ENCODE peak calls at places on chromosomes 1 and 21, in ten cellular contexts. N, T, Q, U, I, K, C, R, A and G are unnamed samples.

GRCh38 chr1:13605159-13605558 is 21.5 kb downstream of the PDPN start:
- DNase-seq in N (no peak), T (no peak), Q (peak), U (no peak), I (no peak), K (peak), C (peak), R (peak), A (no peak), G (no peak)

GRCh38 chr1:186980400-186980799 is 151.7 kb downstream of the PLA2G4A start:
- DNase-seq in N (no peak), T (no peak), Q (no peak), U (no peak), I (no peak), K (no peak), C (no peak), R (peak), A (no peak), G (no peak)

GRCh38 chr1:214551052-214551435 is 358 bp downstream of the PTPN14 start:
- DNase-seq in N (no peak), T (no peak), Q (no peak), U (peak), I (peak), K (peak), C (no peak), R (peak), A (peak), G (peak)

GRCh38 chr1:177505905-177506590 is 335.3 kb downstream of the BRINP2 start:
- DNase-seq in N (no peak), T (no peak), Q (no peak), U (no peak), I (no peak), K (no peak), C (peak), R (no peak), A (no peak), G (no peak)

GRCh38 chr1:10774615-10775310 is 21.7 kb downstream of the CASZ1 start:
- DNase-seq in N (no peak), T (no peak), Q (no peak), U (no peak), I (peak), K (no peak), C (no peak), R (no peak), A (no peak), G (no peak)

GRCh38 chr1:207156095-207156494 is 52.1 kb downstream of the C4BPA start:
- DNase-seq in N (no peak), T (no peak), Q (no peak), U (no peak), I (no peak), K (no peak), C (no peak), R (no peak), A (no peak), G (no peak)

GRCh38 chr1:177135250-177135649 is 29.3 kb downstream of the ASTN1 start:
- DNase-seq in N (no peak), T (no peak), Q (no peak), U (no peak), I (no peak), K (no peak), C (no peak), R (no peak), A (no peak), G (no peak)

GRCh38 chr1:33429846-33430750 is 797 bp downstream of the PHC2 start:
- DNase-seq in N (peak), T (no peak), Q (no peak), U (no peak), I (peak), K (no peak), C (no peak), R (peak), A (peak), G (no peak)

GRCh38 chr1:201551877-201552731 is 13.2 kb downstream of the NAV1 start:
- DNase-seq in N (no peak), T (no peak), Q (peak), U (no peak), I (no peak), K (no peak), C (peak), R (peak), A (no peak), G (no peak)

GRCh38 chr21:21605502-21605901 is 607.3 kb downstream of the NCAM2 start:
- DNase-seq in N (no peak), T (no peak), Q (no peak), U (no peak), I (no peak), K (no peak), C (no peak), R (no peak), A (no peak), G (no peak)

GRCh38 chr1:244678687-244679086 is 25.8 kb downstream of the DESI2 start:
- DNase-seq in N (no peak), T (no peak), Q (no peak), U (no peak), I (no peak), K (no peak), C (no peak), R (no peak), A (no peak), G (no peak)

GRCh38 chr1:208173749-208174148 is 70.4 kb downstream of the PLXNA2 start:
- DNase-seq in N (no peak), T (no peak), Q (no peak), U (no peak), I (no peak), K (no peak), C (no peak), R (peak), A (no peak), G (no peak)

GRCh38 chr21:44950016-44950326 is 10.1 kb downstream of the SLX9 start:
- DNase-seq in N (no peak), T (no peak), Q (no peak), U (no peak), I (no peak), K (no peak), C (no peak), R (no peak), A (no peak), G (no peak)
- TF ChIP-seq CTCF in N (no peak), T (no peak), Q (no peak), U (no peak), I (no peak), K (no peak), C (no peak), R (no peak), A (no peak), G (no peak)

GRCh38 chr1:31915438-31915837 is 22.7 kb downstream of the PTP4A2 start:
- DNase-seq in N (no peak), T (no peak), Q (no peak), U (no peak), I (no peak), K (no peak), C (no peak), R (no peak), A (no peak), G (no peak)
- TF ChIP-seq CTCF in N (no peak), T (no peak), Q (no peak), U (no peak), I (no peak), K (no peak), C (no peak), R (no peak), A (no peak), G (no peak)

DNA sequence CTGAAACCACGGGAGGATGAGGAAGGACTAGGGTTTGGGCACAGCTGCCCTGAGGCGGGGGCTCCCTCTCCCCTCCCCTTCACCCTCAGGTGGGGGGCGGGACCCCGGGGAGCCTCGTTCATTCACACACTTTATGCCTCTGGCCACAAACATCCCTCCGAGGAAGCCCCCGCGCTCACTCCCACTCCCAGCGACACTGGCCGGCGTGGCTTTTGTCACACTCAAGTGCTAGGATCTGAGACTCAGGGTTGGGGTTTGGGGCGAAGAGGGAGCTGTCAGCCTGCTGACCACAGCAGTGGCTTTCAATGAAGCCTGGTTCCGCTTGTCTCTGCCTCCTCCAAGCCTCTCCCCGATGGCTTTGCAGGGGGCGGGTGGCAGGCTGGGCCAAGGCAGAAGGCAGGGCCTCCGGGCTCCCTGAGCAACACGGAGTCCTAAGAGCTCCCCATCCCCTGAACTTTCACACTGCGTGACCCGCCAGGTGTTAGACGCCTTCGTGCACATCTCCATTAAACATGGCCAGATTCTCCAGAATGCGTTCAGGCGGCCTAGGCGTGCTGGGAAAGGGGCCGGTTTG is 178.1 kb downstream of the NPHP4 start:
- DNase-seq in N (no peak), T (no peak), Q (no peak), U (no peak), I (no peak), K (no peak), C (no peak), R (no peak), A (no peak), G (peak)
- TF ChIP-seq CTCF in N (no peak), T (no peak), Q (no peak), U (no peak), I (no peak), K (no peak), C (no peak), R (no peak), A (no peak), G (no peak)

DNA sequence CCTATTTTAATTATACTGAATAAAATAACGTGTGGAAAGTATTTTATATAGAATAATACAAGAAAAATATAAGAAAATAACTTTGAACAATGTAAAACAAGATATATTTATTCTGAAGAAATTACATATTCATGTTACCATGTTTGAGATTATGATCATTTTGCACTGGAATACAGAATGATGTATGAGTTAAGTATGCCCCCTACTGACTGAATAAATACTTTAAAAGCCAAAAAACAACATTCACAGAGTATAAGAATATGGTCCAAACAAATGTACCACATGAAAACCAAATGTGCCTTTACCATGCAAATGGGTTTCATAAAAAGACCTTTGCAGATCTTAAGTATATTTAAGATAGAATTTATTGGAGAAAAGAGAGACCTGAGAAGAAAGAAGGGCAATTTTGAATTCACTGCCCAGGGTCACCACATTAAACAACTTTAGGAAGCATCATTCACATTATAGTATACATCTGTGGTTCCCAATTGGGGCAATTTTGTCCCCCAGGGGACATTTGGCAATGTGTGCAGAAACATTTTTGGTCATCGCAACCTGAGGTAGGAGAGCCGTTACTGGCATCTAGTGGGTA is 136.6 kb upstream of the GFI1 start:
- DNase-seq in N (peak), T (peak), Q (no peak), U (no peak), I (no peak), K (no peak), C (peak), R (peak), A (no peak), G (no peak)
- TF ChIP-seq CTCF in N (peak), T (no peak), Q (peak), U (peak), I (peak), K (no peak), C (peak), R (no peak), A (peak), G (peak)

GRCh38 chr1:151284013-151284577 is 2.0 kb downstream of the ZNF687 start:
- DNase-seq in N (no peak), T (no peak), Q (no peak), U (no peak), I (no peak), K (no peak), C (no peak), R (no peak), A (no peak), G (no peak)

GRCh38 chr1:151281225-151281968 is 702 bp upstream of the ZNF687 start:
- DNase-seq in N (peak), T (peak), Q (peak), U (peak), I (peak), K (peak), C (peak), R (peak), A (peak), G (no peak)

GRCh38 chr1:151281969-151282882 is at the start of gene ZNF687:
- DNase-seq in N (peak), T (peak), Q (peak), U (peak), I (peak), K (peak), C (peak), R (peak), A (peak), G (peak)

GRCh38 chr1:151286619-151287340 is 4.7 kb downstream of the ZNF687 start:
- DNase-seq in N (no peak), T (no peak), Q (no peak), U (no peak), I (no peak), K (no peak), C (no peak), R (no peak), A (no peak), G (peak)

DNA sequence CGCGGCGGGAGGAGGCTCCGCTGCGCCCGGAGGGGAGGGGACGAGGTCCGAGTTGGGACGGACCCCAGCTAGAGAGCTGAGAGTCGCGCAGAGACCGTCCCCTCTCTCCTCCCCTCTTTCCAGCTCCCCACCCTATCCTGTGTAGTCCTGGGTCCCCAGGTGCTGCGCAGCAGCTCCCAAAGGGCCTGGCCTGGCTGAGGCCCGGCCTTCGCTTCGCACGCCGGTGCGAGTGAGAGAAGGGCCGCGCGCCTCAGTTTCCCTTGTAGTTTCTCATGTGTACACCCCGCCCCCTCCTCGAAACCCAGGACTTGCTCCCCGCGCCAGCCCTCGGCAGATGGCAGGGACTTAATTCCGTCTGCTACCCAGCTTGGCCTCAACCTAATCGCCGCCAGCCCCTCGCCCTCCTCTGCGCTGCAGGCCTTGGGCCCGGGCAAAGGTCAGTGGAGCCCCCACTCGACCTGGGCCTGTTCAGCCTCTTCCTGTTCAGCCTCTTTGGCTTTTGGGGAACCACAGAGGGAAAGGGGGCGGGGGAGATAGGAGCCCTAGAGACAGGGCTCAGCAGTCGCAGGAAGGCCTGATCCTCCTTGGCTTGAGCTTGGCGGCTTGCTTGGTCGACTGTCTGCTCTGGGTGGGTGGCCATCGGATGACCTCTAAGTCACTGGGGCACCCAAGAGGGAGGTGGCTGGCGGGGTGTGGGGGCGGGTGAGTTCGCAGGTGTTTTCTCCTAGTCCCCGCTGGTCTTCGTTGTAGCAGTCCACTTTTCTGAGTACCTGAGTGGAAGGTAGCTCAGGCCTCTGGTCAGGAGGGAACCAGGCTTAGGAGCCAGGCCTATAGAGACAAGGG is 1.0 kb downstream of the ZNF687 start:
- DNase-seq in N (peak), T (no peak), Q (no peak), U (peak), I (peak), K (no peak), C (no peak), R (peak), A (peak), G (peak)
- TF ChIP-seq CTCF in N (no peak), T (no peak), Q (no peak), U (no peak), I (no peak), K (no peak), C (no peak), R (no peak), A (no peak), G (no peak)

GRCh38 chr1:172429324-172430127 is 9.0 kb downstream of the C1orf105 start:
- DNase-seq in N (peak), T (peak), Q (peak), U (peak), I (no peak), K (no peak), C (peak), R (peak), A (no peak), G (no peak)
- TF ChIP-seq CTCF in N (peak), T (peak), Q (peak), U (peak), I (peak), K (no peak), C (peak), R (peak), A (peak), G (peak)

GRCh38 chr21:23401278-23401677 is 2206.0 kb downstream of the MRPL39 start:
- DNase-seq in N (no peak), T (no peak), Q (no peak), U (no peak), I (no peak), K (no peak), C (no peak), R (no peak), A (no peak), G (no peak)
- TF ChIP-seq CTCF in N (peak), T (no peak), Q (no peak), U (no peak), I (no peak), K (no peak), C (peak), R (no peak), A (no peak), G (peak)

DNA sequence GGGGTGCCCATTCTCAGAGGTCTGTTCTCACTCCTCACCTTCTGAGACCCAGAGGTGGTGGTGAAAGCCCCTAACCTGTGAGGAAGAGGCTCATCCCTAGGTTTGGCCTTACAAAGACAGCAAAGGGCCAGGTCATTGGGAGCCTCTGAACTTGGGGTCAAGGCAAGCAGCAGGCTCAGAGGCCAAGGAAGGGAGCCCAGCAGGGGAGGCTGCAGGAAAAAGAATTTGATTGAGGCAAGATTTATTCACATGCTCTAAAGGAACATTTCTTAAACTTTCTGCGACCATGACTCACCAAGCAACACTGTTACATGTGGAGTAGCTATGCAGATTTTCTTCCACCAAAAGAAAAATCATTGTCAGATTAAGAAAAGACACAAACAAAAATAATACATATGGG is 132.5 kb upstream of the SYT6 start:
- DNase-seq in N (no peak), T (no peak), Q (no peak), U (no peak), I (no peak), K (no peak), C (peak), R (peak), A (no peak), G (no peak)
- TF ChIP-seq CTCF in N (no peak), T (no peak), Q (no peak), U (no peak), I (no peak), K (no peak), C (no peak), R (no peak), A (no peak), G (peak)

GRCh38 chr1:89523597-89524368 is 846 bp upstream of the LRRC8B start:
- DNase-seq in N (peak), T (no peak), Q (no peak), U (no peak), I (no peak), K (peak), C (peak), R (no peak), A (peak), G (no peak)

GRCh38 chr1:89527750-89528381 is 3.2 kb downstream of the LRRC8B start:
- DNase-seq in N (no peak), T (no peak), Q (no peak), U (no peak), I (no peak), K (no peak), C (no peak), R (no peak), A (no peak), G (no peak)

GRCh38 chr1:89525169-89525855 is 683 bp downstream of the LRRC8B start:
- DNase-seq in N (peak), T (no peak), Q (no peak), U (peak), I (no peak), K (no peak), C (no peak), R (peak), A (no peak), G (no peak)

GRCh38 chr1:89527256-89527655 is 2.6 kb downstream of the LRRC8B start:
- DNase-seq in N (no peak), T (no peak), Q (no peak), U (no peak), I (no peak), K (no peak), C (no peak), R (no peak), A (no peak), G (no peak)

DNA sequence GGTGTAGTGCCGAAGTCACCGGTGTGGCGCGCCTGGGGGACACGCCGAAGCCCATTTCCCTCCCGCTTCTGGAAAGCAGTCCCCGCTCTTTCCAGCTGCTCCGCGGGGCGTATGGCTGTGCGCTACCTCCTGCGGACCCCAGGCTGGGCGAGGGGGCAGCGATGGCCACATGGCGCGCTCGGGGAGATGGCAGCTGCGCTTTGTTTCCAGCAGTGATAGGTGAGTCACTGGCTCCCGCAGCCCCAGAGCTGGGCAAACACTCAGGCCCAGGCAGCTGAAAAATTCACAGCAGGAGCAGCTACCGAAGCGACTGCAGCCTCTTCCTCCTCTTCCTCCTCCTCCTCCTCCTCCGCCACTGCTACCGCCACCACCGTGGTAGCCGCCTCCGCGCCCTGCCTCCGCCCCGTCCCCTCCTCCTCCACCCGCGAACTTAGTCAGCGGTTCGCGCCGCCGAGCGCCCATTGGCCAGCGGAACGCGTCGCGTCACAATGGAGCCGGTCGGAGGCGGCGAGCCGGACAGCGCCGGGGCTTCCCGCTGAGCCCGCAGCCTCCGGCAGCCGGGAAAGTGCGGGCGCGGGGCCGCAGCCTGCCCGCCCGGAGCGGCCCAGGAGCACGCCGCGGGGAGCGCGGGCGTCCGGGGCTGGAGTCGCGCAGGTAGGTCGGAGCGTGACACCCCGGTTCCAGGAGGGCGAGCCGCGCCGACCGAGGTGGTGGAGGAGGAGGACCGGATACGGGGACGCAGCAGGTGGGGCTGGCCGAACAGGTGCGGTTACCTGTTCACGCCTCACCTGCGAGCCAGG is at the start of gene LRRC8B:
- DNase-seq in N (peak), T (no peak), Q (peak), U (peak), I (peak), K (peak), C (peak), R (peak), A (peak), G (peak)
- TF ChIP-seq CTCF in N (no peak), T (no peak), Q (no peak), U (peak), I (no peak), K (no peak), C (no peak), R (no peak), A (peak), G (no peak)

GRCh38 chr21:42258150-42258884 is 39.4 kb downstream of the ABCG1 start:
- DNase-seq in N (peak), T (peak), Q (no peak), U (peak), I (peak), K (no peak), C (peak), R (peak), A (peak), G (no peak)
- TF ChIP-seq CTCF in N (peak), T (peak), Q (peak), U (peak), I (peak), K (peak), C (peak), R (peak), A (peak), G (peak)